ENCODE peak calls at places on chromosomes 12 and 14, in four cellular contexts. K, G, X and C are unnamed samples.

GRCh38 chr12:52356762-52357580 is 10.3 kb downstream of the KRT85 start:
- DNase-seq in K (no peak), G (no peak), X (no peak), C (no peak)

GRCh38 chr12:111532741-111533140 is 66.4 kb downstream of the ATXN2 start:
- DNase-seq in K (no peak), G (no peak), X (no peak), C (no peak)

GRCh38 chr12:78931466-78931990 is 67.0 kb downstream of the SYT1 start:
- DNase-seq in K (no peak), G (no peak), X (no peak), C (no peak)

GRCh38 chr14:99229654-99230215 is 42.3 kb downstream of the BCL11B start:
- DNase-seq in K (no peak), G (no peak), X (no peak), C (no peak)

GRCh38 chr12:84277986-84278385 is 634.6 kb downstream of the SLC6A15 start:
- DNase-seq in K (no peak), G (no peak), X (no peak), C (no peak)

GRCh38 chr12:101045486-101046474 is 164.3 kb downstream of the SLC5A8 start:
- DNase-seq in K (no peak), G (no peak), X (no peak), C (no peak)

GRCh38 chr14:23121401-23121800 is 2.3 kb upstream of the CEBPE start:
- DNase-seq in K (no peak), G (no peak), X (no peak), C (no peak)

GRCh38 chr12:70044170-70044569 is 199.1 kb upstream of the CNOT2 start:
- DNase-seq in K (no peak), G (no peak), X (no peak), C (no peak)

GRCh38 chr12:5503371-5503770 is 71.5 kb downstream of the NTF3 start:
- DNase-seq in K (no peak), G (no peak), X (no peak), C (no peak)

GRCh38 chr14:53953002-53953827 is 3.4 kb downstream of the BMP4 start:
- DNase-seq in K (peak), G (no peak), X (peak), C (peak)

GRCh38 chr12:47819902-47820630 is at the start of gene HDAC7:
- DNase-seq in K (peak), G (no peak), X (no peak), C (peak)

GRCh38 chr12:48489012-48489411 is 6.7 kb downstream of the C12orf54 start:
- DNase-seq in K (no peak), G (peak), X (no peak), C (no peak)

GRCh38 chr12:96985515-96986362 is 78.7 kb downstream of the NEDD1 start:
- DNase-seq in K (no peak), G (no peak), X (peak), C (peak)

GRCh38 chr14:103094406-103095209 is at the start of gene EXOC3L4:
- DNase-seq in K (peak), G (no peak), X (no peak), C (no peak)

GRCh38 chr12:76192416-76192815 is 107.9 kb upstream of the NAP1L1 start:
- DNase-seq in K (no peak), G (no peak), X (no peak), C (no peak)

GRCh38 chr12:42277426-42278115 is 39.5 kb upstream of the YAF2 start:
- DNase-seq in K (no peak), G (no peak), X (no peak), C (no peak)

GRCh38 chr12:2286461-2287131 is 233.8 kb downstream of the CACNA1C start:
- DNase-seq in K (no peak), G (no peak), X (no peak), C (no peak)

GRCh38 chr14:105066285-105067071 is 1.2 kb upstream of the GPR132 start:
- DNase-seq in K (no peak), G (no peak), X (no peak), C (no peak)

GRCh38 chr12:102317155-102317554 is 119.5 kb upstream of the PMCH start:
- DNase-seq in K (no peak), G (no peak), X (no peak), C (peak)

GRCh38 chr14:35420036-35420811 is 15.7 kb upstream of the NFKBIA start:
- DNase-seq in K (no peak), G (no peak), X (no peak), C (no peak)

GRCh38 chr12:110846615-110847566 is at the start of gene CCDC63:
- DNase-seq in K (peak), G (no peak), X (peak), C (peak)

GRCh38 chr12:115823635-115824034 is 453.9 kb downstream of the MED13L start:
- DNase-seq in K (no peak), G (no peak), X (no peak), C (peak)

GRCh38 chr12:132027636-132028035 is 77.9 kb downstream of the EP400 start:
- DNase-seq in K (no peak), G (no peak), X (no peak), C (no peak)

GRCh38 chr12:132026796-132027500 is 77.2 kb downstream of the EP400 start:
- DNase-seq in K (no peak), G (no peak), X (no peak), C (no peak)

GRCh38 chr12:132025526-132025925 is 75.8 kb downstream of the EP400 start:
- DNase-seq in K (no peak), G (no peak), X (no peak), C (no peak)

GRCh38 chr12:132024758-132025157 is 75.0 kb downstream of the EP400 start:
- DNase-seq in K (no peak), G (no peak), X (no peak), C (no peak)

DNA sequence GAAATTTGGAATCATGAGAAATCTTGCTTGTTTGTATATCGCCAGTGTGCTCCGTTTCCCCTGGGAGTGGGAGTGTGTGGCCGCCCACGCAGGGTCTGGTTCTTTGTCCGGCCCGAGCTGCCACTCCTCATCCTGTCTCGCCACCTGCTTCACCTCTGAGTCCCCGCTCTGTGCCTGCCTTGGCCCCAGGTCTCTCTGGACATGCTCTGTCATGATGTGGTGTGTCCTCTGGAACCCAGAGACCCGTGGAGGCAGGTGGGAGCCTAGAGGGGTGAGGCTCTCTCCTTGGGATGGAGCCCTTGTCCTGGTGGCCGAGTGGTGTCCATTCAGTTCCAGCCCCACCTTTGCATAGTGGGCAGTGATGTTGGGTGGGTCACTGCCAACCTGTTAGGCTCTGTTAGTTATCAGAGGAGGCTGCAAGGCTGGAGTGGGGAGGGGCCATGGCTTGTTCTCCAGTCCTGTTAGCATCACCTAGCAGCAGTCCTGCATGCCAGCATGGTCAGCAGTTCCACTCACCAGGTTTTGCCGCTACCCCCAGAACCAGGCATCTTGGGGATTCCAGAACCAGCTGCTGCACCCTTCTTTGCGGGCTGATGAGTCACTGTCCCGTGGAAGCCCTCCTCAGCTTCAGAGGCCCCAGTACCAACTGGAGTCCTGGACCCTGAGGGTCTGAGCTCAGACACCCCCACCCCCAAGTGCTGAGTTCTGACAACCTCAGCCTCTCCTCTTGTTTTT is 76.5 kb downstream of the EP400 start:
- DNase-seq in K (no peak), G (no peak), X (no peak), C (no peak)
- TF ChIP-seq CBX5 in K (no peak), G (no peak), X (no peak), C (no peak)

GRCh38 chr14:81594012-81594411 is 60.4 kb upstream of the SEL1L start:
- DNase-seq in K (peak), G (no peak), X (no peak), C (no peak)
- TF ChIP-seq CBX5 in K (no peak), G (no peak), X (no peak), C (no peak)

DNA sequence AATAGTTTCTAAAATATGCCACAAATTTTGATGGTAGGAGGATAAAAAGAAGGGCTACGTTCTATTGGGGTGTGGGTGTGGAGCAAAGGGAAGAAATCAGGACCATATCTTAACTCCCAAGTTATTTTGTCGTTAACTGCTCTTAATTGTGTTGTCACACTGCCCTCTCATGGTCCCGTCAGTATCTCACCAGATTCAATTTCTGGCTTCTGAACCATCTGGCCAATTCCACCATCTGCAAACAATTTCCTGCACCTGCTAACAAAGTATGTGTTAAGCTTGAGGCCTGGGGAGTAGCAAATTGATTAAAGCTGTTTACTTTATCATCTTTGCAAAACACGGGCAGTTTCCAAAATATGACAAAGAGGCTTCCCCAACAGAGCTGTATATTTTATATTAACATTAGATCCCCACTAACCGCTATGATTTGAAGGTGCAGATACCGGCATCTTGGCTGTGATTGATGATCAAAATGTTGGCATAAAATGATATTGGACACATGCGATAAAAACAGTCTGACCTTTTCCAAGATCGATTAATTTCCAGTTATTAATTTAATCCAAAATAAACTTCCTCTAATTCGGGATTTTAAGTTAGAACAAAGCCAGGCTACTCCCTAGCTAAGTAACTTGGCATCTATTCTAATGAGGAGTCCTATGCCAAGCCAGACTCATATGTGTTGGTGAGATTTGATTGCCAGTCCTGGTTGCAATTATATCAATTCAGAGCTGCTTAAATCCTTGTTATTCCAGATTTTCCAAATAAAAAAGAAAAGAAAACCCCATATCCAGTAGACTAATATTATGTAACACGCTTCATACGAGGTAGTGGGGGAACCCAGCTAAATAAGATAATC is 6.9 kb upstream of the DNM1L start:
- DNase-seq in K (peak), G (no peak), X (no peak), C (peak)
- TF ChIP-seq CBX5 in K (no peak), G (no peak), X (no peak), C (no peak)

GRCh38 chr12:26971963-26972362 is 33.7 kb downstream of the FGFR1OP2 start:
- DNase-seq in K (no peak), G (peak), X (no peak), C (no peak)
- TF ChIP-seq CBX5 in K (no peak), G (no peak), X (no peak), C (no peak)

GRCh38 chr14:89844508-89844907 is 110.0 kb downstream of the EFCAB11 start:
- DNase-seq in K (no peak), G (no peak), X (no peak), C (no peak)
- TF ChIP-seq CBX5 in K (no peak), G (no peak), X (no peak), C (no peak)

GRCh38 chr12:128459067-128459466 is 192.1 kb downstream of the TMEM132C start:
- DNase-seq in K (no peak), G (no peak), X (no peak), C (no peak)
- TF ChIP-seq CBX5 in K (no peak), G (no peak), X (no peak), C (no peak)